ENCODE peak calls at places on chromosomes 2 and 18, in ten cellular contexts. One of them, this sample, is unnamed.

GRCh38 chr2:10911291-10912075 is at the start of gene KCNF1:
- DNase-seq in heart right ventricle: no peak
- DNase-seq in bronchial epithelial cell: peak
- DNase-seq in dorsolateral prefrontal cortex: no peak
- DNase-seq in GM23248: peak
- DNase-seq in heart left ventricle: no peak
- DNase-seq in AG10803: peak
- DNase-seq in RWPE2: peak
- DNase-seq in GM06990: no peak
- DNase-seq in epithelial cell of esophagus: peak
- DNase-seq in this sample: no peak

GRCh38 chr2:211899871-211900482 is 638.6 kb downstream of the ERBB4 start:
- DNase-seq in heart right ventricle: no peak
- DNase-seq in bronchial epithelial cell: no peak
- DNase-seq in dorsolateral prefrontal cortex: no peak
- DNase-seq in GM23248: no peak
- DNase-seq in heart left ventricle: no peak
- DNase-seq in AG10803: no peak
- DNase-seq in RWPE2: no peak
- DNase-seq in GM06990: no peak
- DNase-seq in epithelial cell of esophagus: no peak
- DNase-seq in this sample: no peak

GRCh38 chr2:31980674-31981356 is 30.0 kb downstream of the MEMO1 start:
- DNase-seq in heart right ventricle: no peak
- DNase-seq in bronchial epithelial cell: peak
- DNase-seq in dorsolateral prefrontal cortex: no peak
- DNase-seq in GM23248: peak
- DNase-seq in heart left ventricle: no peak
- DNase-seq in AG10803: peak
- DNase-seq in RWPE2: no peak
- DNase-seq in GM06990: peak
- DNase-seq in epithelial cell of esophagus: peak
- DNase-seq in this sample: no peak

GRCh38 chr18:50775726-50776125 is 44.1 kb downstream of the MRO start:
- DNase-seq in heart right ventricle: no peak
- DNase-seq in bronchial epithelial cell: no peak
- DNase-seq in dorsolateral prefrontal cortex: no peak
- DNase-seq in GM23248: no peak
- DNase-seq in heart left ventricle: no peak
- DNase-seq in AG10803: no peak
- DNase-seq in RWPE2: no peak
- DNase-seq in GM06990: no peak
- DNase-seq in epithelial cell of esophagus: no peak
- DNase-seq in this sample: no peak

GRCh38 chr2:50614056-50614455 is 417.9 kb downstream of the NRXN1 start:
- DNase-seq in heart right ventricle: no peak
- DNase-seq in bronchial epithelial cell: peak
- DNase-seq in dorsolateral prefrontal cortex: no peak
- DNase-seq in GM23248: no peak
- DNase-seq in heart left ventricle: no peak
- DNase-seq in AG10803: no peak
- DNase-seq in RWPE2: no peak
- DNase-seq in GM06990: no peak
- DNase-seq in epithelial cell of esophagus: peak
- DNase-seq in this sample: no peak

GRCh38 chr2:149490296-149490695 is 97.3 kb downstream of the MMADHC start:
- DNase-seq in heart right ventricle: no peak
- DNase-seq in bronchial epithelial cell: no peak
- DNase-seq in dorsolateral prefrontal cortex: no peak
- DNase-seq in GM23248: peak
- DNase-seq in heart left ventricle: no peak
- DNase-seq in AG10803: peak
- DNase-seq in RWPE2: no peak
- DNase-seq in GM06990: no peak
- DNase-seq in epithelial cell of esophagus: no peak
- DNase-seq in this sample: no peak

GRCh38 chr2:24793752-24794477 is 690 bp downstream of the CENPO start:
- DNase-seq in heart right ventricle: no peak
- DNase-seq in bronchial epithelial cell: peak
- DNase-seq in dorsolateral prefrontal cortex: no peak
- DNase-seq in GM23248: peak
- DNase-seq in heart left ventricle: no peak
- DNase-seq in AG10803: no peak
- DNase-seq in RWPE2: no peak
- DNase-seq in GM06990: no peak
- DNase-seq in epithelial cell of esophagus: peak
- DNase-seq in this sample: no peak

GRCh38 chr2:172962824-172963223 is 112.8 kb upstream of the MAP3K20 start:
- DNase-seq in heart right ventricle: no peak
- DNase-seq in bronchial epithelial cell: peak
- DNase-seq in dorsolateral prefrontal cortex: no peak
- DNase-seq in GM23248: peak
- DNase-seq in heart left ventricle: no peak
- DNase-seq in AG10803: no peak
- DNase-seq in RWPE2: no peak
- DNase-seq in GM06990: no peak
- DNase-seq in epithelial cell of esophagus: peak
- DNase-seq in this sample: no peak

GRCh38 chr2:202127793-202128215 is 54.7 kb downstream of the KIAA2012 start:
- DNase-seq in heart right ventricle: no peak
- DNase-seq in bronchial epithelial cell: no peak
- DNase-seq in dorsolateral prefrontal cortex: no peak
- DNase-seq in GM23248: no peak
- DNase-seq in heart left ventricle: no peak
- DNase-seq in AG10803: no peak
- DNase-seq in RWPE2: no peak
- DNase-seq in GM06990: no peak
- DNase-seq in epithelial cell of esophagus: no peak
- DNase-seq in this sample: no peak

GRCh38 chr2:71889991-71890684 is 257.5 kb downstream of the CYP26B1 start:
- DNase-seq in heart right ventricle: no peak
- DNase-seq in bronchial epithelial cell: peak
- DNase-seq in dorsolateral prefrontal cortex: no peak
- DNase-seq in GM23248: peak
- DNase-seq in heart left ventricle: peak
- DNase-seq in AG10803: peak
- DNase-seq in RWPE2: no peak
- DNase-seq in GM06990: no peak
- DNase-seq in epithelial cell of esophagus: peak
- DNase-seq in this sample: no peak

GRCh38 chr2:206642075-206643025 is at the start of gene FAM237A:
- DNase-seq in heart right ventricle: peak
- DNase-seq in bronchial epithelial cell: peak
- DNase-seq in dorsolateral prefrontal cortex: no peak
- DNase-seq in GM23248: peak
- DNase-seq in heart left ventricle: peak
- DNase-seq in AG10803: peak
- DNase-seq in RWPE2: no peak
- DNase-seq in GM06990: no peak
- DNase-seq in epithelial cell of esophagus: peak
- DNase-seq in this sample: peak

GRCh38 chr2:23606968-23607367 is 222.0 kb downstream of the KLHL29 start:
- DNase-seq in heart right ventricle: no peak
- DNase-seq in bronchial epithelial cell: peak
- DNase-seq in dorsolateral prefrontal cortex: peak
- DNase-seq in GM23248: peak
- DNase-seq in heart left ventricle: no peak
- DNase-seq in AG10803: peak
- DNase-seq in RWPE2: no peak
- DNase-seq in GM06990: no peak
- DNase-seq in epithelial cell of esophagus: peak
- DNase-seq in this sample: no peak

GRCh38 chr2:186891219-186891621 is 42.2 kb upstream of the ZSWIM2 start:
- DNase-seq in heart right ventricle: no peak
- DNase-seq in bronchial epithelial cell: peak
- DNase-seq in dorsolateral prefrontal cortex: no peak
- DNase-seq in GM23248: peak
- DNase-seq in heart left ventricle: peak
- DNase-seq in AG10803: peak
- DNase-seq in RWPE2: no peak
- DNase-seq in GM06990: no peak
- DNase-seq in epithelial cell of esophagus: peak
- DNase-seq in this sample: no peak

GRCh38 chr18:4455113-4455811 is at the start of gene DLGAP1:
- DNase-seq in heart right ventricle: no peak
- DNase-seq in bronchial epithelial cell: peak
- DNase-seq in dorsolateral prefrontal cortex: peak
- DNase-seq in GM23248: peak
- DNase-seq in heart left ventricle: peak
- DNase-seq in AG10803: no peak
- DNase-seq in RWPE2: peak
- DNase-seq in GM06990: peak
- DNase-seq in epithelial cell of esophagus: peak
- DNase-seq in this sample: peak

GRCh38 chr2:23691106-23691470 is 235.8 kb downstream of the ATAD2B start:
- DNase-seq in heart right ventricle: no peak
- DNase-seq in bronchial epithelial cell: no peak
- DNase-seq in dorsolateral prefrontal cortex: no peak
- DNase-seq in GM23248: no peak
- DNase-seq in heart left ventricle: no peak
- DNase-seq in AG10803: no peak
- DNase-seq in RWPE2: peak
- DNase-seq in GM06990: no peak
- DNase-seq in epithelial cell of esophagus: no peak
- DNase-seq in this sample: no peak

DNA sequence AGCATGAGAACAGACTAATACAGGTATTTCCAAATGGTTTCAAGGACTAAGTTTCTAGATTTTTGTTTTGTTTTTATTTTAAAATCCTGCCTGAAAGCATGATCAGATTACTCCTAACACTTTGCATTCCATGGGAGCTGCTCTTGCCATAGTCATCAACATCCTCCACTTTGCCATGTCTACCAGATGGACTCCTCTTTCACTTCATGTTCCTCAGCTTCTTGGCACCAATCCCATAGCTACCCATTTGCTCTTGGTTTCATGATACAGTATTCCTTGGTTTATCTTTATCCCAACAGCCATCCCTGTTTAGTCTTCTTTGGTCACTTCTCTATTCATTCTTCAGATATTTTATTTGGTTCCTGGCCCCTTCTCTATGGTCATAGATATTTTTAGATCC is 154.2 kb upstream of the CCDC195 start:
- DNase-seq in heart right ventricle: no peak
- DNase-seq in bronchial epithelial cell: no peak
- DNase-seq in dorsolateral prefrontal cortex: no peak
- DNase-seq in GM23248: peak
- DNase-seq in heart left ventricle: no peak
- DNase-seq in AG10803: peak
- DNase-seq in RWPE2: no peak
- DNase-seq in GM06990: no peak
- DNase-seq in epithelial cell of esophagus: no peak
- DNase-seq in this sample: no peak
- H3K4me3 ChIP-seq in heart right ventricle: no peak
- H3K4me3 ChIP-seq in bronchial epithelial cell: no peak
- H3K4me3 ChIP-seq in dorsolateral prefrontal cortex: no peak
- H3K4me3 ChIP-seq in GM23248: no peak
- H3K4me3 ChIP-seq in heart left ventricle: no peak
- H3K4me3 ChIP-seq in AG10803: no peak
- H3K4me3 ChIP-seq in RWPE2: no peak
- H3K4me3 ChIP-seq in GM06990: no peak
- H3K4me3 ChIP-seq in epithelial cell of esophagus: no peak
- H3K4me3 ChIP-seq in this sample: no peak

DNA sequence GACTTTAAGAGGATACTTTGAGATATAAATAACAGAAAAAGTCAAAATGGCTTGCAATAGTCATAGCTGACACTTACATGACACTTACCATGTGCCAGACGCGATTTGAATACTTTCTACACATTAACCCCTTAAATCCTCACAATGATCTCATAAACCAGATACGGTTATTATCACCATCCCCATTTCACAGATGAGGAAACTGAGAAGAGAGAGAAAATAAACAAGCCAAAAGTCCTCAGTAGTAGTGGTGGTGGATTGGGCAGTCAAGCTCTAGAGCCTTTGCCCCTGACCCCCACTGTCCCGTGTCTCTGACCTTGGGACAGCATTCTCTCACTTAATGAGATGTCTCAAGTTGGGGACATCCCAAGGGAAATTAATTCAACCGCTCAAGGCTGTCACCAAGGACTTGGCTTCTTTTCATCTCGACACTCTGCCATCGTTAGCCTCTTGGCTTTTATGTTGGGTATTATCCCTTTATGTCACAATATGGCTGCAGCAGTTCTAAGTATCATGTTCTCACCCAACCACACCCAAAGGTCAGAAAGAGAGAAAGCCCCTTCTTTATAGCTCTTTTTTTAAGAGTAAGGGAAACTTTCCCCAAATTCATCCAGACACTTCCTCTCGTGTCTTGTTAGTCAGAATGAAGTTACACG is 105.1 kb upstream of the TAF1B start:
- DNase-seq in heart right ventricle: no peak
- DNase-seq in bronchial epithelial cell: no peak
- DNase-seq in dorsolateral prefrontal cortex: no peak
- DNase-seq in GM23248: no peak
- DNase-seq in heart left ventricle: no peak
- DNase-seq in AG10803: no peak
- DNase-seq in RWPE2: no peak
- DNase-seq in GM06990: no peak
- DNase-seq in epithelial cell of esophagus: no peak
- DNase-seq in this sample: no peak
- H3K4me3 ChIP-seq in heart right ventricle: no peak
- H3K4me3 ChIP-seq in bronchial epithelial cell: no peak
- H3K4me3 ChIP-seq in dorsolateral prefrontal cortex: no peak
- H3K4me3 ChIP-seq in GM23248: no peak
- H3K4me3 ChIP-seq in heart left ventricle: no peak
- H3K4me3 ChIP-seq in AG10803: no peak
- H3K4me3 ChIP-seq in RWPE2: no peak
- H3K4me3 ChIP-seq in GM06990: no peak
- H3K4me3 ChIP-seq in epithelial cell of esophagus: no peak
- H3K4me3 ChIP-seq in this sample: no peak

GRCh38 chr18:25283769-25284168 is 68.2 kb downstream of the ZNF521 start:
- DNase-seq in heart right ventricle: no peak
- DNase-seq in bronchial epithelial cell: no peak
- DNase-seq in dorsolateral prefrontal cortex: no peak
- DNase-seq in GM23248: no peak
- DNase-seq in heart left ventricle: no peak
- DNase-seq in AG10803: peak
- DNase-seq in RWPE2: no peak
- DNase-seq in GM06990: no peak
- DNase-seq in epithelial cell of esophagus: no peak
- DNase-seq in this sample: no peak
- H3K4me3 ChIP-seq in heart right ventricle: peak
- H3K4me3 ChIP-seq in bronchial epithelial cell: no peak
- H3K4me3 ChIP-seq in dorsolateral prefrontal cortex: no peak
- H3K4me3 ChIP-seq in GM23248: peak
- H3K4me3 ChIP-seq in heart left ventricle: no peak
- H3K4me3 ChIP-seq in AG10803: peak
- H3K4me3 ChIP-seq in RWPE2: no peak
- H3K4me3 ChIP-seq in GM06990: no peak
- H3K4me3 ChIP-seq in epithelial cell of esophagus: no peak
- H3K4me3 ChIP-seq in this sample: no peak

GRCh38 chr18:499351-500229 is 911 bp downstream of the COLEC12 start:
- DNase-seq in heart right ventricle: no peak
- DNase-seq in bronchial epithelial cell: no peak
- DNase-seq in dorsolateral prefrontal cortex: no peak
- DNase-seq in GM23248: peak
- DNase-seq in heart left ventricle: no peak
- DNase-seq in AG10803: peak
- DNase-seq in RWPE2: no peak
- DNase-seq in GM06990: no peak
- DNase-seq in epithelial cell of esophagus: no peak
- DNase-seq in this sample: no peak
- H3K4me3 ChIP-seq in heart right ventricle: peak
- H3K4me3 ChIP-seq in bronchial epithelial cell: no peak
- H3K4me3 ChIP-seq in dorsolateral prefrontal cortex: peak
- H3K4me3 ChIP-seq in GM23248: peak
- H3K4me3 ChIP-seq in heart left ventricle: peak
- H3K4me3 ChIP-seq in AG10803: peak
- H3K4me3 ChIP-seq in RWPE2: no peak
- H3K4me3 ChIP-seq in GM06990: no peak
- H3K4me3 ChIP-seq in epithelial cell of esophagus: no peak
- H3K4me3 ChIP-seq in this sample: peak